ENCODE peak calls at places on chromosome 7, in ten cellular contexts. H is epithelial cell of proximal tubule; R is body of pancreas; X is fibroblast of pulmonary artery; M is heart right ventricle; K is choroid plexus epithelial cell; O is GM13976; Q is AG09319; D is tibial nerve; U is CD4-positive, alpha-beta T cell. Y is an unnamed sample.

GRCh38 chr7:54773472-54774399 is 14.7 kb upstream of the SEC61G start:
- DNase-seq in U (peak; percentile 53), Q (peak; percentile 54), K (peak; percentile 92), H (peak; percentile 42), X (peak; percentile 88), O (peak; percentile 70), D (peak; percentile 72), M (peak; percentile 80), R (peak; percentile 89), Y (peak; percentile 59)

GRCh38 chr7:136555933-136556332 is 312.5 kb upstream of the CHRM2 start:
- DNase-seq in D (no peak), M (no peak), Q (no peak), K (no peak), U (no peak), O (no peak), H (no peak), X (no peak), R (no peak), Y (no peak)

GRCh38 chr7:136400877-136401276 is 423.7 kb upstream of the MTPN start:
- DNase-seq in R (no peak), Q (no peak), U (no peak), M (no peak), H (no peak), D (no peak), K (no peak), O (no peak), X (no peak), Y (no peak)

GRCh38 chr7:107165341-107165740 is 3.5 kb upstream of the HBP1 start:
- DNase-seq in Q (no peak), D (no peak), M (no peak), R (no peak), H (no peak), K (no peak), U (no peak), X (no peak), O (no peak), Y (no peak)

GRCh38 chr7:5831196-5831595 is 49.4 kb upstream of the OCM start:
- DNase-seq in O (no peak), Q (no peak), U (no peak), H (no peak), R (peak; percentile 16), X (peak; percentile 39), K (peak; percentile 60), D (no peak), M (peak; percentile 28), Y (no peak)

GRCh38 chr7:102154425-102154824 is 132.2 kb upstream of the SH2B2 start:
- DNase-seq in H (no peak), Q (no peak), K (no peak), D (no peak), X (no peak), O (no peak), M (no peak), U (no peak), R (no peak), Y (no peak)

GRCh38 chr7:155538293-155538692 is 8.1 kb downstream of the CNPY1 start:
- DNase-seq in K (no peak), R (no peak), X (no peak), M (no peak), U (no peak), O (no peak), Q (no peak), D (no peak), H (no peak), Y (no peak)

GRCh38 chr7:143321734-143322133 is 5.8 kb downstream of the CLCN1 start:
- DNase-seq in R (no peak), X (no peak), O (no peak), D (no peak), K (no peak), M (no peak), U (no peak), Q (no peak), H (no peak), Y (no peak)

GRCh38 chr7:117117172-117117571 is 163.9 kb downstream of the ST7 start:
- DNase-seq in R (no peak), M (no peak), O (no peak), H (no peak), D (no peak), Q (no peak), K (no peak), U (no peak), X (no peak), Y (no peak)

GRCh38 chr7:98165827-98166667 is 45.2 kb upstream of the BHLHA15 start:
- DNase-seq in M (peak; percentile 55), Q (no peak), K (peak; percentile 58), O (peak; percentile 67), D (no peak), X (peak; percentile 46), U (peak; percentile 41), R (peak; percentile 76), H (no peak), Y (peak; percentile 58)

GRCh38 chr7:26507375-26508068 is 215.9 kb downstream of the SNX10 start:
- DNase-seq in R (no peak), M (no peak), D (no peak), K (no peak), H (no peak), X (no peak), U (no peak), O (no peak), Q (no peak), Y (no peak)

GRCh38 chr7:83655951-83656556 is 7.1 kb upstream of the SEMA3E start:
- DNase-seq in K (peak; percentile 81), U (no peak), X (peak; percentile 75), O (peak; percentile 32), D (no peak), Q (peak; percentile 38), H (peak; percentile 9), R (peak; percentile 53), M (no peak), Y (peak; percentile 32)

GRCh38 chr7:106609416-106609815 is 51.5 kb downstream of the CCDC71L start:
- DNase-seq in Q (no peak), H (no peak), O (no peak), M (no peak), R (no peak), X (peak; percentile 93), U (no peak), K (peak; percentile 91), D (no peak), Y (no peak)

DNA sequence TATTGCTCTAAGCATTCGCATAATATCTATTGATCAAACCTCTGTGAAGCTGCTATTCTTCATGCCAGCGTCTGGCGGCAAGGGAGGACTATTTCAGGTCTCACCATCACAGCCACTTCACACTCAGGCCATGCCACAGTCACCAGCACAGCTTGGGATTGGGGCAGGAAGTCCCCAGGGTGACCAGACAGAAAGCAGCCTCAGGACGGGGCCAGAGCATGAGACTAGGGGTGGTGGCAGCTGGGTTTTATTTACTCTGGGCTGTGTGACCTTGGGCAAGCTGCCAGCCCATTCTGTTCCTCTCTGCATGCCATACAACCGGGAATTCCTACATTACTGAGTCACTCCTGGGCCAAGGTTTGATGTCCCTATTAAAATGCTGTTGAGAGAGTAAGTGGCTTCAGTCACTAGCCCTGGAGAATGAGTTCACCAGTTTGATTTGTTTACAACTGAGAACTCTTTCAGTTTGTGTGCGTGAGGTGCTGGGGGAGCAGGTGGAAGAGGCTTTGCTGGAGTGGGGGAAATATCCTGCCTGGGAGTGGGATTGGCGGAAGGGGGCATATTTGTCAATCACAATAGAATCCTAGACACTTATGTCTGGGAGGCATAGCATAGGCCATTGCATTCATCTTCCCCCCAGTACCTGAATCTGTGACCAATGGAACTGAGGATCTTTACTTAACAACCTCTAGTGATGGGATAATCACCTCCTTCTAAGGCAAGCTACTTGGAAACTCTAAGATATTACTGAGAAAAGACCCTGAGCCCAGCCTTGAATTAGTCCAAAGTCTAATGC is 90.4 kb downstream of the NPSR1 start:
- DNase-seq in M (peak; percentile 82), K (peak; percentile 50), H (peak; percentile 85), O (no peak), X (peak; percentile 81), D (no peak), U (no peak), Q (peak; percentile 2), R (peak; percentile 95), Y (no peak)
- TF ChIP-seq CTCF in M (no peak), K (no peak), H (peak; percentile 30), O (no peak), X (no peak), D (no peak), U (no peak), Q (no peak), R (peak; percentile 10), Y (no peak)

GRCh38 chr7:7662527-7662926 is 22.0 kb downstream of the UMAD1 start:
- DNase-seq in R (no peak), H (no peak), X (no peak), Q (no peak), K (peak; percentile 55), D (no peak), M (no peak), U (no peak), O (no peak), Y (no peak)
- TF ChIP-seq CTCF in R (no peak), H (peak; percentile 47), X (peak; percentile 27), Q (peak; percentile 19), K (peak; percentile 74), D (no peak), M (no peak), U (no peak), O (no peak), Y (no peak)

DNA sequence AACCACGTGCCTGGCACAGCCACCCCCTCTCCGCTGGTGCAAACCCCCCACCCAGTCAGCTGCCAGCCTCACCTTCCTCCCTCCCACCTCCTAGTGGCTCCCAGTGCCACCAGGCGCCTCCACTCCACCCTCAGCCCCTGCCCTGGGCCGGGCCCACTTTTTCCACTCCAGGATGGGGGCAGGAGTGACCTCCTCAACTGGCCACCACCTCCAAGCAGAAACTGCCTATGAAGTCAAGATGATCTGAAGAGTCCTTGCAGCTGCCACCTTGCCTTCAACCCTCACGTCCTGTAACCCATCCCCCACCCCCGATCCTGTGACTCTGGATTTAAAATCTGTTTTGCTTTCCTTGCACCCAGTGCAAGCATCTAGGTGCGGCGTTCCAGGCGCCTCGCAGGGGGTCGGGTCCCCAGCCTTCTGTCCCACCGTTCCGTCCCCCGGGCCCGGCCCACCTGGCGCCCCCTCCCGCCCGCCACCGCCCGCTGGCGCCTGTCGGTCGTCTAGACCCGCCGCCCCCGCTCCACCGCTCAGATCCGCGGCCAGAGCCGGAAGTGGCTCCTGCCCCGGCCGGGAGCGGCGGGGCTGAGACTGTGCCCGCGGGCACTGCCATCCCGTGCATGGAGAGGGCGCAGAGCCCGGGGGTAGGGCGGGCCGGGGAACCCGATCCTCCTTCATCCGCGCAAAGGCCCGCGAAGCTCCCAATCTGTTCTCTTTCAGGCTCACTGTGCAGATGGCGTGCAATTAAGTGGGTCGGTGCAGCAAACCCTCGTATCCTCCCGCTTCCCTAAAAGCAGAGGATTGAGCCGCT is 51.2 kb upstream of the GTF2I start:
- DNase-seq in R (peak; percentile 61), O (peak; percentile 74), U (peak; percentile 44), M (peak; percentile 24), Q (no peak), X (no peak), K (no peak), H (no peak), D (no peak), Y (peak; percentile 72)
- TF ChIP-seq CTCF in R (no peak), O (no peak), U (no peak), M (no peak), Q (no peak), X (no peak), K (no peak), H (peak; percentile 16), D (no peak), Y (no peak)

GRCh38 chr7:51309361-51310130 is 7.1 kb downstream of the COBL start:
- DNase-seq in H (no peak), D (no peak), K (no peak), U (no peak), M (no peak), Q (no peak), R (no peak), X (no peak), O (no peak), Y (no peak)
- TF ChIP-seq CTCF in H (no peak), D (no peak), K (no peak), U (no peak), M (no peak), Q (no peak), R (no peak), X (no peak), O (no peak), Y (no peak)

GRCh38 chr7:7190142-7190541 is 7.8 kb downstream of the C1GALT1 start:
- DNase-seq in R (no peak), H (no peak), D (no peak), Q (no peak), K (peak; percentile 90), X (peak; percentile 89), O (no peak), M (no peak), U (no peak), Y (no peak)
- TF ChIP-seq CTCF in R (no peak), H (no peak), D (no peak), Q (no peak), K (no peak), X (no peak), O (no peak), M (no peak), U (no peak), Y (no peak)